ENCODE peak calls at places on chromosomes 2 and 18, in ten cellular contexts. H, I, U, A, G, P, Q, E, N and K are unnamed samples.

GRCh38 chr2:127576433-127577207 is 41.1 kb downstream of the MYO7B start:
- DNase-seq in A (peak; percentile 16), U (no peak), H (peak; percentile 92), E (no peak), I (peak; percentile 34), G (peak; percentile 67), N (peak; percentile 81), Q (no peak), P (no peak), K (no peak)

GRCh38 chr2:188068093-188068492 is 223.6 kb upstream of the GULP1 start:
- DNase-seq in Q (no peak), G (no peak), U (no peak), H (no peak), P (no peak), A (no peak), N (no peak), I (no peak), E (no peak), K (no peak)

GRCh38 chr2:27681844-27682243 is 18.2 kb downstream of the SLC4A1AP start:
- DNase-seq in U (no peak), I (peak; percentile 18), P (peak; percentile 80), A (peak; percentile 34), N (no peak), Q (no peak), E (peak; percentile 41), G (peak; percentile 63), H (peak; percentile 72), K (peak; percentile 52)

GRCh38 chr2:20568501-20569463 is 82.1 kb downstream of the HS1BP3 start:
- DNase-seq in H (peak; percentile 97), G (peak; percentile 68), I (no peak), P (no peak), U (no peak), N (no peak), A (no peak), Q (no peak), E (no peak), K (no peak)

GRCh38 chr2:71609441-71609840 is 156.1 kb downstream of the DYSF start:
- DNase-seq in A (peak; percentile 1), Q (peak; percentile 5), E (no peak), P (no peak), N (peak; percentile 5), H (peak; percentile 34), U (no peak), I (peak; percentile 20), G (peak; percentile 53), K (no peak)

GRCh38 chr2:150478206-150478974 is 9.1 kb downstream of the RND3 start:
- DNase-seq in G (no peak), Q (no peak), E (no peak), U (no peak), A (no peak), I (no peak), H (peak; percentile 63), N (no peak), P (no peak), K (no peak)

GRCh38 chr2:109660046-109660860 is 46.1 kb downstream of the SOWAHC start:
- DNase-seq in Q (no peak), U (no peak), A (no peak), N (no peak), P (no peak), G (no peak), H (peak; percentile 27), I (no peak), E (peak; percentile 18), K (no peak)

GRCh38 chr2:188456114-188456909 is 164.6 kb downstream of the GULP1 start:
- DNase-seq in Q (no peak), G (no peak), A (no peak), P (no peak), E (no peak), H (no peak), U (no peak), I (no peak), N (no peak), K (no peak)

GRCh38 chr2:100655936-100656534 is 93.2 kb downstream of the PDCL3 start:
- DNase-seq in I (no peak), A (no peak), N (no peak), U (no peak), G (no peak), E (no peak), P (no peak), Q (no peak), H (no peak), K (no peak)

GRCh38 chr2:106085441-106085911 is 108.6 kb downstream of the UXS1 start:
- DNase-seq in P (no peak), U (no peak), G (peak; percentile 59), H (peak; percentile 75), A (peak; percentile 50), E (peak; percentile 45), N (peak; percentile 55), I (no peak), Q (no peak), K (no peak)

GRCh38 chr2:25379535-25379934 is 37.8 kb upstream of the DNMT3A start:
- DNase-seq in Q (no peak), G (no peak), E (no peak), N (no peak), A (no peak), I (no peak), P (no peak), H (no peak), U (no peak), K (no peak)

GRCh38 chr18:36572135-36572856 is 256.5 kb downstream of the TPGS2 start:
- DNase-seq in E (peak; percentile 28), P (no peak), Q (no peak), I (peak; percentile 27), U (no peak), G (peak; percentile 60), H (peak; percentile 68), A (peak; percentile 63), N (no peak), K (peak; percentile 57)

DNA sequence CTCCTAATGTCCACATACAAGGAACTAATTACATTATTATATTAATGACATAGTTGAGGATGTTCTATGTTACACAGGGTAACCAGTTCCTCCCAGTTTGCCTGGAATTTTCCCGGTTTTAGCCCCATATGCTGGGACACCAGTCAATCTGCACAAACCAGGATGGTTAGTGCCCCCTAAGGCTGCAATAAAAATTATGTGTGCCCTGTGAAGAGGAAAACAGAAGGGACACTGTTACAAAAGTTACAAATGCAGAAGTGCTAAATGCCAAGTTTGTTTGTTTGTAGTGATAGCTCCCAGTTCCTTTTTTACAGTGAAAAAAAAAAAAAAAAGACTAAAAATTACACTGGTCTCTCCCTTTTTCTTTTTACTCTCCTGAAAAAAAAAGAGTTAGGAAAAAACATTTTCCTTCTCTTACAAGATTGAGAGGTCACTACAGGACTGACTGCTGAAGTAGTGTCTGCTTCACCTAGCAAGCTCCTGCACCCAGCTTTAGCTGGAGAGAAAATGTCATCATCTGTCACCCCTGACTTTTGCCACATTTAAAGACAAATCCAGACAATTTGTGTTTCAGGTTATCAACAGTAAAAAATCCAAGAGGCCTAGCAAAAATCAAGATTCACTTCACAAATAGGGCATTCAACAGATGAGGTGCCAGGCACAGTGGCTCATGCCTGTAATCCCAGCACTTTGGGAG is 3.2 kb downstream of the ANKRD44 start:
- DNase-seq in E (no peak), Q (no peak), G (no peak), I (no peak), P (no peak), H (no peak), N (no peak), A (no peak), U (no peak), K (no peak)
- H3K4me3 ChIP-seq in E (no peak overlapping the region), Q (no peak overlapping the region), G (no peak overlapping the region), I (no peak overlapping the region), P (no peak overlapping the region), H (no peak overlapping the region), N (peak overlapping the region; percentile 13), A (no peak overlapping the region), U (no peak overlapping the region), K (no peak overlapping the region)

GRCh38 chr2:15334650-15335326 is 226.3 kb downstream of the NBAS start:
- DNase-seq in N (no peak), I (peak; percentile 62), P (no peak), E (no peak), H (peak; percentile 39), A (no peak), Q (no peak), G (peak; percentile 24), U (no peak), K (peak; percentile 83)
- TF ChIP-seq CTCF in N (no peak), I (no peak), P (no peak), E (no peak), H (no peak), A (no peak), Q (no peak), G (no peak), U (no peak), K (no peak)

GRCh38 chr2:12109363-12110017 is 363.1 kb downstream of the LPIN1 start:
- DNase-seq in N (no peak), U (no peak), E (no peak), H (no peak), I (no peak), P (no peak), A (no peak), G (no peak), Q (no peak), K (no peak)

GRCh38 chr2:12106440-12107080 is 360.1 kb downstream of the LPIN1 start:
- DNase-seq in N (peak; percentile 81), G (peak; percentile 99), E (peak; percentile 63), Q (no peak), U (peak; percentile 92), I (peak; percentile 91), A (peak; percentile 29), P (peak; percentile 76), H (peak; percentile 100), K (peak; percentile 80)

GRCh38 chr2:12105180-12105579 is 358.7 kb downstream of the LPIN1 start:
- DNase-seq in G (no peak), U (no peak), N (no peak), A (no peak), E (no peak), H (no peak), I (no peak), P (no peak), Q (no peak), K (no peak)

GRCh38 chr2:12110074-12110473 is 363.6 kb downstream of the LPIN1 start:
- DNase-seq in Q (no peak), H (no peak), E (no peak), P (no peak), I (no peak), G (no peak), A (no peak), N (no peak), U (no peak), K (peak; percentile 53)

GRCh38 chr2:12107849-12108420 is 361.5 kb downstream of the LPIN1 start:
- DNase-seq in I (no peak), U (no peak), H (peak; percentile 40), E (no peak), A (no peak), Q (no peak), N (no peak), G (peak; percentile 7), P (no peak), K (no peak)
- H3K4me3 ChIP-seq in I (no peak overlapping the region), U (no peak overlapping the region), H (no peak overlapping the region), E (no peak overlapping the region), A (no peak overlapping the region), Q (no peak overlapping the region), N (no peak overlapping the region), G (no peak overlapping the region), P (no peak overlapping the region), K (no peak overlapping the region)

GRCh38 chr2:69674301-69674640 is 30.7 kb upstream of the AAK1 start:
- DNase-seq in U (no peak), A (no peak), I (no peak), H (no peak), E (no peak), N (no peak), Q (no peak), G (no peak), P (no peak), K (no peak)
- TF ChIP-seq CTCF in U (no peak), A (no peak), I (no peak), H (no peak), E (no peak), N (no peak), Q (no peak), G (no peak), P (no peak), K (no peak)